ENCODE peak calls at places on chromosomes 1 and 21, in four cellular contexts. G, U, K and N are unnamed samples. For H3K4me1, the result is how much of the 10 kb centered on the place peaks cover.

GRCh38 chr1:181632492-181632891 is 149.2 kb downstream of the CACNA1E start:
- DNase-seq in G (no peak), U (no peak), K (no peak), N (peak)

GRCh38 chr1:64228181-64228957 is 24.9 kb downstream of the UBE2U start:
- DNase-seq in G (no peak), U (no peak), K (no peak), N (no peak)

GRCh38 chr21:45060675-45061311 is 13.6 kb upstream of the ADARB1 start:
- DNase-seq in G (no peak), U (no peak), K (no peak), N (no peak)

GRCh38 chr1:16245476-16246196 is 8.7 kb upstream of the CPLANE2 start:
- DNase-seq in G (no peak), U (no peak), K (no peak), N (no peak)

GRCh38 chr1:953524-954320 is 5.3 kb downstream of the NOC2L start:
- DNase-seq in G (no peak), U (no peak), K (no peak), N (no peak)

GRCh38 chr1:207304710-207305151 is 16.7 kb upstream of the CD55 start:
- DNase-seq in G (no peak), U (no peak), K (no peak), N (peak)

GRCh38 chr1:154869351-154870116 is 547 bp downstream of the KCNN3 start:
- DNase-seq in G (peak), U (no peak), K (peak), N (no peak)

GRCh38 chr21:32279377-32279680 is 480 bp upstream of the MIS18A start:
- DNase-seq in G (no peak), U (no peak), K (no peak), N (no peak)

GRCh38 chr1:228870041-228870713 is 134.9 kb downstream of the RHOU start:
- DNase-seq in G (no peak), U (no peak), K (no peak), N (no peak)

GRCh38 chr1:225426395-225427248 is 1.2 kb downstream of the LBR start:
- DNase-seq in G (peak), U (no peak), K (no peak), N (peak)

GRCh38 chr1:155834296-155834926 is 22.6 kb downstream of the GON4L start:
- DNase-seq in G (no peak), U (no peak), K (no peak), N (no peak)

GRCh38 chr21:43936186-43936967 is 71.4 kb downstream of the AGPAT3 start:
- DNase-seq in G (no peak), U (no peak), K (no peak), N (no peak)

GRCh38 chr1:60865146-60865545 is 217.2 kb upstream of the NFIA start:
- DNase-seq in G (no peak), U (no peak), K (no peak), N (no peak)

GRCh38 chr1:72442251-72442650 is 159.9 kb upstream of the NEGR1 start:
- DNase-seq in G (no peak), U (no peak), K (no peak), N (no peak)

GRCh38 chr1:27650527-27651175 is 15.7 kb upstream of the FGR start:
- DNase-seq in G (no peak), U (no peak), K (no peak), N (no peak)

DNA sequence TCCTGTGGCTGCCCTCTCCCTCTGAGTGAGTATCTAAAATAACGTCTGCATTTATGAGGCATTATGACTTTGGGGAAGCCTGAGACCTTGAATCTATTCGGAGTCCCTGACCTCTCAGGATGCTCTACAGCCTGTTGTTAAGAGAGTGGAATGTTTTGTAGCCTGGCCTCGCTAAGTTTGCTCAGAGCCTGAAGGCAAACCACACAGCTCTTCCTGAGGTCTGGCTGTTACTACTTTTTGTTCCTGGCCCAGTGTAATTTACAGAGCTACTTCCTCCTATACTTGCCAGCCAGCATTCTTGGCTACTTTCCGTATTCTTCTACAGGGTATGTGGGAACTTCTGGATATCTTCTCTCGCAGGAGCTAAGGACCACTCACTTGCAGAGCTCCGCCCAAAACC is 3.6 kb upstream of the ZMYM4 start:
- DNase-seq in G (no peak), U (no peak), K (peak), N (peak)
- H3K4me3 ChIP-seq in G (no peak), U (no peak), K (no peak), N (no peak)

GRCh38 chr1:232554431-232554830 is 75.5 kb downstream of the SIPA1L2 start:
- DNase-seq in G (no peak), U (no peak), K (no peak), N (no peak)
- H3K4me1 ChIP-seq in G (under half), U (under half), K (under half), N (under half)

GRCh38 chr1:31671147-31671546 is 26.5 kb upstream of the PEF1 start:
- DNase-seq in G (no peak), U (no peak), K (no peak), N (no peak)
- H3K4me3 ChIP-seq in G (no peak), U (no peak), K (no peak), N (no peak)

GRCh38 chr1:56564615-56565014 is 14.7 kb downstream of the PLPP3 start:
- DNase-seq in G (no peak), U (no peak), K (no peak), N (no peak)
- H3K4me1 ChIP-seq in G (half or more), U (under half), K (under half), N (under half)

GRCh38 chr1:147236959-147237791 is 5.3 kb upstream of the CHD1L start:
- DNase-seq in G (no peak), U (no peak), K (no peak), N (peak)

GRCh38 chr1:147238925-147239820 is 3.3 kb upstream of the CHD1L start:
- DNase-seq in G (no peak), U (no peak), K (no peak), N (no peak)

GRCh38 chr1:147235822-147236221 is 6.7 kb upstream of the CHD1L start:
- DNase-seq in G (no peak), U (no peak), K (no peak), N (no peak)

GRCh38 chr1:147238053-147238902 is 4.2 kb upstream of the CHD1L start:
- DNase-seq in G (no peak), U (no peak), K (no peak), N (peak)

DNA sequence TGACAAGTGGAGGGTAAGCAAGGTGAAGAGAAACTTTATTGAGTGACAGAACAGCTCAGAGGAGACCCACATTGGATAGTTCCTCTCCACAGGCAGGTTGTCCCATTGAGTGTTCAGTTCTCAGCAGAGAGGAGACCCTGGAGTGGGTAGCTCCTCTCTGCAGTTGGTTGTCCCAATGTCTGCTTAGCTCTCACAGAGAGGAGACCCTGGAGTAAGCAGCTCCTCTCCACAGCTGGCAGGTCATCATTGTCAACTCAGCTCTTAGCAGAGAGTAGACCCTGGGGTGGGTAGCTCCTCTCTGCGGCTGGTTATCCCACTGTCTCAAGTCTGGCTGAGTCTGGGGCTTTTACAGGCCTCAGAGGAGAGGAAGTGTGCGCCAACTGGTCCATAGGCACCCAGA is 6.0 kb upstream of the CHD1L start:
- DNase-seq in G (no peak), U (no peak), K (no peak), N (no peak)
- H3K4me3 ChIP-seq in G (no peak), U (no peak), K (no peak), N (no peak)

DNA sequence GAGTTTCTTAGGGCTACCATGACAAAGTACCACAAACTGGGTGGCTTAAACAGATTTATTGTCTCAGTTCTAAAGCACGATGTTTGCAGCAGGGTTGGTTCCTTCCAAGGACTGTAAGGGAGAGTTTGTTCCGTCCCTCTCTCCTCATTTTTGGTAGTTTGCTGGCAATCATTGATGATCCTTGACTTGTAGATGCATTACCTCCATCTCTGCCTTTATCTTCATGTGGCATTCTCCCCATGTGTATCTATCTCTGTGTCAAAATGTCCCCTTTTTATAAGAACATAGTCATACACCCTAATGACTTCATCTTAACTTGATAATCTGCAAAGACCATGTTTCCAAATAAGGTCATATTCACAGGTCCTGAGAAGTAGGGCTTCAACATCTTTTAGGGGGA is 90.2 kb downstream of the LRRC8C start:
- DNase-seq in G (no peak), U (no peak), K (no peak), N (no peak)
- H3K4me1 ChIP-seq in G (under half), U (under half), K (under half), N (under half)

GRCh38 chr1:213982814-213983588 is 4.8 kb upstream of the PROX1 start:
- DNase-seq in G (no peak), U (no peak), K (peak), N (no peak)
- H3K4me3 ChIP-seq in G (peak), U (peak), K (peak), N (peak)

DNA sequence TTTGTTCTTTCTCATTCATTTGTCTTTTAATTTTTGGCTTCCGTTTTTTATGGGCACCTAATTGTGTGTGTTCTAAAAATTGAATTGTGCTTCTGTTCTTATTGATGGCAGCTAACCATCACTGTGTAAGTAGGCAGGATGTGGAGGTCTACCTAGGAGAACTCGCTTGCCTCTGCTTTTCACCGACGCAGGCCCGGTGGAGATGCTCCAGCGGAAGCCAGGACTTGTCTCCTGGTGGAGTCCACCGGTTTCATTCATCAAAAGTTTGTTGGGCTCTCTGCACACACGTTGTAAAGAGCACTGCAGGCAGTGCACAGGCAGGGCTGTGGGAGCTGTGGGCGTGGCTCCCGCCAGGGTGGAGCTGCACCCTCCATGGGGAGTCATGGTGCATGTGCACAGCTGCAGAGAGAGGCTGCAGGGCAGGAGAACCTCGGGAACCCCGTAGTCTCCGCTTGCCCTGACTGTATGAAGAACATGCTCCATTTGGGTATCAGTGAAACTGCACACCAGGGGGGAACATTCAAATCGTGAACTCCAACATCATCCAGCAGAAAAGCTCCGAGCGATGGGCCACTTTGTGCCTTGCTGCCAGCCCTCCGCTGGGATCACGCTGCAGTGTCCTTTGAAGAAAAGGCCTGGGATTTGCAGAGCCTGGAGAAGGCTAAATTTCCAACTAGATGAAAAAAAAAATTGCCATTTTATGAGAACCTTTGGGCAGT is 6.0 kb upstream of the C1orf174 start:
- DNase-seq in G (peak), U (peak), K (no peak), N (peak)
- H3K4me1 ChIP-seq in G (under half), U (under half), K (under half), N (under half)

GRCh38 chr1:30737357-30738039 is 14.1 kb upstream of the MATN1 start:
- DNase-seq in G (peak), U (no peak), K (no peak), N (no peak)
- H3K4me3 ChIP-seq in G (no peak), U (no peak), K (no peak), N (no peak)